ENCODE peak calls at places on chromosomes 2 and 18, in four cellular contexts. G, K, V and W are unnamed samples.

GRCh38 chr2:55518846-55519167 is 711 bp upstream of the CFAP36 start:
- DNase-seq in G (peak; percentile 12), K (no peak), V (peak; percentile 40), W (peak; percentile 55)

GRCh38 chr2:240202616-240203015 is 62.2 kb upstream of the OTOS start:
- DNase-seq in G (no peak), K (no peak), V (no peak), W (no peak)

GRCh38 chr2:137348301-137348700 is 583.0 kb downstream of the THSD7B start:
- DNase-seq in G (no peak), K (no peak), V (no peak), W (no peak)

GRCh38 chr2:219571311-219572236 is at the start of gene OBSL1:
- DNase-seq in G (peak; percentile 90), K (no peak), V (peak; percentile 91), W (peak; percentile 97)

GRCh38 chr2:218570850-218571249 is 2.2 kb downstream of the CNOT9 start:
- DNase-seq in G (no peak), K (no peak), V (no peak), W (no peak)

GRCh38 chr2:100537918-100538317 is 24.9 kb upstream of the PDCL3 start:
- DNase-seq in G (no peak), K (no peak), V (no peak), W (no peak)

GRCh38 chr2:156697906-156698305 is 261.7 kb downstream of the GPD2 start:
- DNase-seq in G (no peak), K (no peak), V (no peak), W (no peak)

GRCh38 chr2:28395334-28396061 is 2.8 kb downstream of the FOSL2 start:
- DNase-seq in G (no peak), K (no peak), V (no peak), W (no peak)

GRCh38 chr18:61991201-61991600 is 98.4 kb upstream of the RNF152 start:
- DNase-seq in G (no peak), K (no peak), V (no peak), W (no peak)

GRCh38 chr2:173145454-173145853 is 69.8 kb downstream of the MAP3K20 start:
- DNase-seq in G (no peak), K (no peak), V (no peak), W (no peak)

GRCh38 chr2:124283090-124283489 is 258.0 kb downstream of the CNTNAP5 start:
- DNase-seq in G (no peak), K (no peak), V (no peak), W (no peak)

GRCh38 chr18:62863629-62864028 is 148.3 kb downstream of the PHLPP1 start:
- DNase-seq in G (no peak), K (no peak), V (peak; percentile 4), W (no peak)

GRCh38 chr2:54040250-54040649 is 69.5 kb upstream of the PSME4 start:
- DNase-seq in G (no peak), K (no peak), V (no peak), W (no peak)

GRCh38 chr18:32470136-32470712 is 458 bp downstream of the GAREM1 start:
- DNase-seq in G (no peak), K (no peak), V (peak; percentile 17), W (no peak)

GRCh38 chr2:42567806-42568429 is 514 bp upstream of the MTA3 start:
- DNase-seq in G (peak; percentile 40), K (peak; percentile 48), V (peak; percentile 12), W (no peak)

GRCh38 chr2:1140389-1141003 is 189.8 kb downstream of the SNTG2 start:
- DNase-seq in G (peak; percentile 24), K (no peak), V (peak; percentile 55), W (peak; percentile 90)

GRCh38 chr2:9099341-9099751 is 95.9 kb upstream of the MBOAT2 start:
- DNase-seq in G (peak; percentile 57), K (peak; percentile 76), V (no peak), W (no peak)

GRCh38 chr2:157307021-157307420 is 18.6 kb downstream of the ERMN start:
- DNase-seq in G (no peak), K (no peak), V (no peak), W (no peak)

GRCh38 chr2:148167855-148168254 is 147.0 kb downstream of the MBD5 start:
- DNase-seq in G (no peak), K (no peak), V (peak; percentile 8), W (no peak)

GRCh38 chr18:29660777-29661176 is 1381.8 kb downstream of the DSC3 start:
- DNase-seq in G (no peak), K (no peak), V (no peak), W (no peak)

GRCh38 chr2:168529900-168530561 is 74.0 kb downstream of the CERS6 start:
- DNase-seq in G (no peak), K (no peak), V (peak; percentile 60), W (peak; percentile 12)

GRCh38 chr2:102025583-102026267 is 34.0 kb downstream of the IL1R2 start:
- DNase-seq in G (no peak), K (peak; percentile 84), V (no peak), W (no peak)

GRCh38 chr2:19178175-19178574 is 180.2 kb downstream of the OSR1 start:
- DNase-seq in G (no peak), K (no peak), V (no peak), W (no peak)

GRCh38 chr18:44557626-44558151 is 123.0 kb upstream of the SETBP1 start:
- DNase-seq in G (no peak), K (no peak), V (no peak), W (no peak)

GRCh38 chr18:22470141-22470510 is 52.4 kb upstream of the CTAGE1 start:
- DNase-seq in G (no peak), K (no peak), V (no peak), W (no peak)

GRCh38 chr18:55779711-55780590 is 192.0 kb upstream of the TCF4 start:
- DNase-seq in G (no peak), K (no peak), V (peak; percentile 31), W (peak; percentile 85)

GRCh38 chr2:208228481-208228880 is 26.4 kb downstream of the IDH1 start:
- DNase-seq in G (no peak), K (no peak), V (no peak), W (no peak)

GRCh38 chr2:99858951-99859596 is 283.3 kb downstream of the AFF3 start:
- DNase-seq in G (no peak), K (no peak), V (no peak), W (no peak)

GRCh38 chr2:121316986-121317385 is 32.0 kb upstream of the TFCP2L1 start:
- DNase-seq in G (no peak), K (no peak), V (no peak), W (no peak)

GRCh38 chr2:236947896-236948295 is 137.8 kb upstream of the COPS8 start:
- DNase-seq in G (no peak), K (no peak), V (no peak), W (no peak)

GRCh38 chr2:26694001-26694400 is 1.5 kb downstream of the KCNK3 start:
- DNase-seq in G (no peak), K (no peak), V (no peak), W (no peak)

DNA sequence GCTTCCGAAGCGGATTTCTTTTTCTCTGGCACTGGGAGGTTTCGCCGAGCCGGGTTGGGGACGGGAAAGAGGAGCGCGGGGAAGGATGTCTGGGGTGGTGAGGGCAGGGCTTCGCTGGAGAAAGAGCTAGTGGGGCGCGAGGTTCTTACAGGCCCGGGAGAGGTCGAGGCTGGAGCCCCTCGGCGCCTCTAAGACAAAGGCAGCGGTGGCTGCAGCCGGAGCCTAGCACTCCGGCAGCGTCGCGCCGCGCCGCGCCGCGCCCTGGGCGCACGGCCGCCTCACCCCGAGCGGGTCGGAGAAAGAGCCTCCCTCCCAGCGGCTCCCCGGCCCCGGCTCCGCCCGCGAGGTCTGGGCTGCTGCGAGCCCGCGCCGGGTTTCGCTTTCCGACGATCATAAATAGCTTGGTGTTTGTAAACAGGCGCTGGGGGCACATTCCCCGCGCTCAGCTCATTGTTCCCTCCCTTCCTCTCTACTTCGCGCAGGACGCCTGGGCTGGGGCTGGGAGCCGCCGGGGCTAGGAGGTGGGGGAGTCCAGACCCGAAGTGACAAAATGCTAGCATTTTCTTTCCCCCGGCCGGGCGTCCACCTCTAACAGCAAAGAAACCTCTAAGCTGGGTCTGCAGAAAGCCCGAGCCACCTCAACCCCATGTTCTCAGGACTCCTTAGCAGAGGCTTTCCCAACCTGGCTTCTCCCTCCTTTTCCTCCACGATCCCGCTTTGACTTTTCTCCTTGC is 813 bp upstream of the MEIS1 start:
- DNase-seq in G (peak; percentile 33), K (no peak), V (peak; percentile 52), W (peak; percentile 73)
- TF ChIP-seq FOXM1 in G (no peak), K (no peak), V (no peak), W (no peak)

GRCh38 chr2:206023183-206023582 is 62.8 kb downstream of the INO80D start:
- DNase-seq in G (no peak), K (no peak), V (no peak), W (no peak)
- TF ChIP-seq JUND in G (no peak), K (no peak), V (no peak), W (no peak)

GRCh38 chr2:44886409-44886808 is 55.1 kb upstream of the SIX3 start:
- DNase-seq in G (no peak), K (no peak), V (no peak), W (no peak)
- H2AFZ ChIP-seq in G (no peak overlapping the region), K (no peak overlapping the region), V (no peak overlapping the region), W (no peak overlapping the region)

GRCh38 chr2:51920509-51920908 is 888.6 kb upstream of the NRXN1 start:
- DNase-seq in G (no peak), K (no peak), V (no peak), W (no peak)

GRCh38 chr2:51918113-51918512 is 886.2 kb upstream of the NRXN1 start:
- DNase-seq in G (no peak), K (no peak), V (no peak), W (no peak)

GRCh38 chr2:51921076-51921475 is 889.1 kb upstream of the NRXN1 start:
- DNase-seq in G (no peak), K (no peak), V (no peak), W (no peak)

GRCh38 chr2:51919395-51919794 is 887.5 kb upstream of the NRXN1 start:
- DNase-seq in G (no peak), K (no peak), V (no peak), W (no peak)
- TF ChIP-seq FOXM1 in G (no peak), K (no peak), V (no peak), W (no peak)

GRCh38 chr2:143125647-143126046 is 3.6 kb upstream of the ARHGAP15 start:
- DNase-seq in G (no peak), K (no peak), V (no peak), W (no peak)
- TF ChIP-seq JUND in G (no peak), K (no peak), V (no peak), W (no peak)